ENCODE peak calls at places on chromosomes 3 and 15, in six cellular contexts. B is natural killer cell; O is GM13976; Y is A172; W is stimulated activated CD4-positive, alpha-beta T cell treated with anti-CD3 and anti-CD28 coated beads, TNF-alpha, amount 100 ng/mL, for 4 hours; D is cardiac septum. S is an unnamed sample.

GRCh38 chr3:16216373-16216935 is 42.0 kb downstream of the GALNT15 start:
- DNase-seq in B (no peak), O (no peak), Y (no peak), W (no peak), D (no peak), S (no peak)

GRCh38 chr3:140186421-140186920 is 251.5 kb downstream of the CLSTN2 start:
- DNase-seq in B (no peak), O (no peak), Y (peak; percentile 91), W (no peak), D (no peak), S (peak; percentile 43)

GRCh38 chr3:174675426-174675825 is 183.7 kb upstream of the NAALADL2 start:
- DNase-seq in B (no peak), O (no peak), Y (no peak), W (no peak), D (no peak), S (no peak)

GRCh38 chr15:78035861-78036476 is 41.5 kb downstream of the TBC1D2B start:
- DNase-seq in B (no peak), O (no peak), Y (no peak), W (no peak), D (peak; percentile 56), S (no peak)

GRCh38 chr3:23489338-23490158 is 286.4 kb downstream of the UBE2E2 start:
- DNase-seq in B (no peak), O (no peak), Y (peak; percentile 36), W (no peak), D (no peak), S (peak; percentile 2)

GRCh38 chr3:12601072-12601471 is 44.2 kb downstream of the MKRN2 start:
- DNase-seq in B (no peak), O (no peak), Y (no peak), W (no peak), D (no peak), S (peak; percentile 12)

GRCh38 chr15:86178845-86179244 is 99.2 kb downstream of the AGBL1 start:
- DNase-seq in B (no peak), O (no peak), Y (no peak), W (no peak), D (no peak), S (no peak)

GRCh38 chr3:24545917-24546316 is 51.3 kb upstream of the THRB start:
- DNase-seq in B (no peak), O (no peak), Y (no peak), W (no peak), D (no peak), S (no peak)

GRCh38 chr15:72249138-72249825 is 18.3 kb upstream of the PKM start:
- DNase-seq in B (no peak), O (no peak), Y (no peak), W (no peak), D (no peak), S (no peak)

GRCh38 chr3:65561617-65562016 is 477.1 kb downstream of the MAGI1 start:
- DNase-seq in B (no peak), O (no peak), Y (no peak), W (no peak), D (no peak), S (no peak)

GRCh38 chr3:141089339-141090152 is 38.4 kb downstream of the SPSB4 start:
- DNase-seq in B (no peak), O (no peak), Y (no peak), W (no peak), D (no peak), S (no peak)

GRCh38 chr3:195081242-195081963 is 189.6 kb downstream of the XXYLT1 start:
- DNase-seq in B (no peak), O (no peak), Y (peak; percentile 32), W (no peak), D (peak; percentile 75), S (peak; percentile 32)

GRCh38 chr15:54082836-54083492 is 104.7 kb downstream of the UNC13C start:
- DNase-seq in B (no peak), O (peak; percentile 27), Y (no peak), W (no peak), D (no peak), S (peak; percentile 17)

GRCh38 chr3:140276698-140277097 is 341.7 kb downstream of the CLSTN2 start:
- DNase-seq in B (no peak), O (no peak), Y (peak; percentile 22), W (no peak), D (no peak), S (peak; percentile 28)

GRCh38 chr15:39595621-39596221 is 14.8 kb downstream of the THBS1 start:
- DNase-seq in B (no peak), O (no peak), Y (no peak), W (no peak), D (no peak), S (peak; percentile 33)

GRCh38 chr3:107578523-107578922 is 55.8 kb downstream of the BBX start:
- DNase-seq in B (no peak), O (no peak), Y (no peak), W (no peak), D (no peak), S (no peak)

GRCh38 chr3:117927831-117928230 is 1106.8 kb downstream of the IGSF11 start:
- DNase-seq in B (no peak), O (no peak), Y (no peak), W (no peak), D (no peak), S (peak; percentile 58)